ENCODE peak calls at places on chromosome 22, in seven cellular contexts. B, F, Y, D, S, L and V are unnamed samples.

GRCh38 chr22:19871023-19871844 is 16.6 kb upstream of the GNB1L start:
- DNase-seq in B (no peak), F (no peak), Y (peak), D (no peak), S (peak), L (no peak), V (no peak)

GRCh38 chr22:46110215-46110614 is 40.1 kb upstream of the PPARA start:
- DNase-seq in B (no peak), F (peak), Y (no peak), D (no peak), S (no peak), L (peak), V (no peak)

GRCh38 chr22:24145446-24146189 is 35.7 kb upstream of the SUSD2 start:
- DNase-seq in B (no peak), F (no peak), Y (no peak), D (no peak), S (no peak), L (peak), V (no peak)

GRCh38 chr22:30187726-30188407 is 58.7 kb downstream of the LIF start:
- DNase-seq in B (no peak), F (no peak), Y (no peak), D (no peak), S (no peak), L (peak), V (no peak)

GRCh38 chr22:23075525-23076216 is 5.4 kb downstream of the GNAZ start:
- DNase-seq in B (no peak), F (no peak), Y (no peak), D (no peak), S (no peak), L (no peak), V (no peak)

GRCh38 chr22:27453688-27454087 is 347.9 kb downstream of the MN1 start:
- DNase-seq in B (no peak), F (no peak), Y (no peak), D (no peak), S (no peak), L (peak), V (no peak)

GRCh38 chr22:24133187-24133965 is 47.9 kb upstream of the SUSD2 start:
- DNase-seq in B (no peak), F (no peak), Y (no peak), D (peak), S (no peak), L (peak), V (no peak)

GRCh38 chr22:38187413-38188212 is 6.0 kb upstream of the PLA2G6 start:
- DNase-seq in B (no peak), F (peak), Y (no peak), D (no peak), S (no peak), L (no peak), V (no peak)

GRCh38 chr22:49933236-49933921 is 14.9 kb downstream of the CRELD2 start:
- DNase-seq in B (no peak), F (no peak), Y (no peak), D (no peak), S (peak), L (no peak), V (no peak)

GRCh38 chr22:37165066-37165465 is 15.3 kb upstream of the IL2RB start:
- DNase-seq in B (no peak), F (no peak), Y (no peak), D (no peak), S (no peak), L (no peak), V (no peak)

GRCh38 chr22:37892566-37893338 is 13.3 kb upstream of the MICALL1 start:
- DNase-seq in B (no peak), F (no peak), Y (no peak), D (no peak), S (no peak), L (no peak), V (no peak)

GRCh38 chr22:49119551-49119952 is 708.1 kb downstream of the BRD1 start:
- DNase-seq in B (no peak), F (no peak), Y (no peak), D (no peak), S (peak), L (peak), V (no peak)

GRCh38 chr22:24807284-24807950 is 1.4 kb downstream of the SGSM1 start:
- DNase-seq in B (no peak), F (no peak), Y (no peak), D (peak), S (peak), L (peak), V (no peak)

GRCh38 chr22:39212721-39213376 is 31.9 kb downstream of the PDGFB start:
- DNase-seq in B (peak), F (peak), Y (no peak), D (no peak), S (no peak), L (peak), V (no peak)

GRCh38 chr22:40541300-40541699 is 95.2 kb downstream of the MRTFA start:
- DNase-seq in B (peak), F (peak), Y (no peak), D (no peak), S (no peak), L (no peak), V (peak)

GRCh38 chr22:40547729-40548143 is 88.8 kb downstream of the MRTFA start:
- DNase-seq in B (no peak), F (no peak), Y (no peak), D (no peak), S (no peak), L (peak), V (no peak)

GRCh38 chr22:40544758-40545157 is 91.8 kb downstream of the MRTFA start:
- DNase-seq in B (no peak), F (no peak), Y (no peak), D (no peak), S (no peak), L (no peak), V (no peak)

GRCh38 chr22:40540265-40540664 is 96.3 kb downstream of the MRTFA start:
- DNase-seq in B (no peak), F (no peak), Y (no peak), D (no peak), S (no peak), L (no peak), V (no peak)

DNA sequence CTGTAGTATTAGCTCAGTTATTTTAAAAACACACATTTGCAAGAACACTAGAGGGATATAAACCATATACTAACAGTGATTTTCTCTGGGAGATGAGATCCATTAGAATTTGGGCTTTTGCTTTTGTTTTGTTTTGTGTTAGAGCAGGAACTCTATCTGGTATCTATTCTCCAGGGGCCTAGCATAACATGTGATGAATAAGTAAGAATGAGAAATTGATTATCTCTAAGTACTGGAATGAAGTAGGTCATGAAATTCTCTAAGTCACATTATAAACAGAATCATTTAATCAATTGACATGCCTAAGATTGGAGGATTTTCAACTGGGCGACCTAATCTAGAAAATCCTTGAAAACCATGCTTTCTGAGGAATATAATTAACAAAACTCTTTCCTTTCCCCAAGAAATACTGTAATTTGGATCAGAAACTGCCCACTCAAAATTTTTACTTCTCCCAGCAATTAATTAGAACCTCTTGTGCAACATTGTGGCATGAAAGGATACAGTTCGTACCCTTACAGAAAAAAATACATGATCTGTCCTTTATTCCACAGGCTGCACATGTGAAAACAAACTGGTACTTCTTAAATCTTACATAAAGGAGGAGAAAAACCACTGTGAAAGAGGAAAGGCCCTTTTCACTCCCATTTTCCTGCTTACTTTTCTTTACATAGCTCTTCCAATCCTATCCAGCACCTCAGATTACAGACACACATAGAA is 93.5 kb downstream of the MRTFA start:
- DNase-seq in B (no peak), F (no peak), Y (no peak), D (no peak), S (no peak), L (no peak), V (no peak)
- H3K27ac ChIP-seq in B (no peak), F (no peak), Y (no peak), D (no peak), S (no peak), L (no peak), V (peak)

GRCh38 chr22:21697866-21698265 is 32.1 kb downstream of the PPIL2 start:
- DNase-seq in B (no peak), F (no peak), Y (no peak), D (no peak), S (no peak), L (no peak), V (no peak)
- H3K27ac ChIP-seq in B (no peak), F (no peak), Y (no peak), D (no peak), S (peak), L (no peak), V (no peak)

DNA sequence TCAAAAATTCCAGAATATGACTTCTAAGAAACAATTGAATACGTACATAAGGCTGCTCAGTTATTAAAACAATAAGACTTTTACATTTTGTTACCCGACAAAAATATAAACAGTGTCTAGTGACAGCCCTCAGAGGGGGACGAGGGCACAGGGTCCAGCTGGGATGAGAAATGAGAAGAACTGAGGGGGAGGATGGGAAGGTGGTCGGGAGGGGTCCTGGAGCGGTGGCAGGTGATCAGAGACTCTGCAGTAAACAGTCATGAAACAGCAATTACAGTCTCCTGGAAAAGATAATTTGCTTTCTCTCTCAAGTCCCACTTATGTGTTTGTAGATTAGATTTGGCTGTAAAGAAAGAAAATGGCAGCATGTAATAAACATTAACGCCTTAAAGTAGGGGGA is 56.0 kb downstream of the PACSIN2 start:
- DNase-seq in B (no peak), F (no peak), Y (no peak), D (no peak), S (no peak), L (no peak), V (no peak)
- H3K27ac ChIP-seq in B (peak), F (no peak), Y (peak), D (no peak), S (peak), L (no peak), V (peak)

GRCh38 chr22:29031236-29031982 is 30.2 kb downstream of the C22orf31 start:
- DNase-seq in B (peak), F (peak), Y (no peak), D (no peak), S (peak), L (peak), V (no peak)

GRCh38 chr22:29029202-29030000 is 32.2 kb downstream of the C22orf31 start:
- DNase-seq in B (no peak), F (no peak), Y (no peak), D (no peak), S (no peak), L (no peak), V (no peak)

GRCh38 chr22:29032014-29032475 is 29.6 kb downstream of the C22orf31 start:
- DNase-seq in B (no peak), F (no peak), Y (no peak), D (no peak), S (no peak), L (peak), V (no peak)

GRCh38 chr22:29030016-29030617 is 31.5 kb downstream of the C22orf31 start:
- DNase-seq in B (peak), F (peak), Y (no peak), D (no peak), S (no peak), L (peak), V (peak)

GRCh38 chr22:29030618-29031235 is 30.9 kb downstream of the C22orf31 start:
- DNase-seq in B (peak), F (peak), Y (peak), D (no peak), S (peak), L (peak), V (no peak)
- H3K27ac ChIP-seq in B (peak), F (peak), Y (peak), D (no peak), S (peak), L (peak), V (peak)